ENCODE peak calls at places on chromosome X, in four cellular contexts. H is mesenchymal stem cell, M is mesendoderm, U is IMR-90. W is an unnamed sample.

GRCh38 chrX:77493677-77494553 is 46.7 kb downstream of the FGF16 start:
- DNase-seq in H (peak), M (peak), U (peak), W (peak)

GRCh38 chrX:118115948-118116307 is 682 bp downstream of the KLHL13 start:
- DNase-seq in M (no peak), H (no peak), U (no peak), W (no peak)

GRCh38 chrX:5646818-5647217 is 581.8 kb downstream of the NLGN4X start:
- DNase-seq in U (no peak), M (no peak), H (no peak), W (no peak)

GRCh38 chrX:1475881-1476280 is 23.2 kb upstream of the ASMTL start:
- DNase-seq in U (no peak), M (no peak), H (no peak), W (no peak)

GRCh38 chrX:3271485-3272186 is 74.8 kb downstream of the MXRA5 start:
- DNase-seq in M (no peak), U (peak), H (peak), W (no peak)

GRCh38 chrX:13257223-13258051 is 62.4 kb downstream of the ATXN3L start:
- DNase-seq in H (no peak), U (no peak), M (no peak), W (no peak)

GRCh38 chrX:129726307-129727111 is 12.3 kb upstream of the XPNPEP2 start:
- DNase-seq in M (peak), U (peak), H (peak), W (peak)

GRCh38 chrX:49308604-49309269 is 5.3 kb downstream of the GAGE10 start:
- DNase-seq in H (peak), M (no peak), U (no peak), W (no peak)

GRCh38 chrX:155886409-155886808 is 5.3 kb downstream of the VAMP7 start:
- DNase-seq in M (no peak), U (no peak), H (no peak), W (no peak)

GRCh38 chrX:15373986-15374385 is 10.2 kb downstream of the VEGFD start:
- DNase-seq in U (peak), H (no peak), M (no peak), W (no peak)

GRCh38 chrX:138775501-138775900 is 64.0 kb upstream of the FGF13 start:
- DNase-seq in U (peak), M (peak), H (peak), W (no peak)

GRCh38 chrX:129115104-129115503 is 408.2 kb downstream of the SMARCA1 start:
- DNase-seq in H (peak), U (peak), M (peak), W (peak)

GRCh38 chrX:40099046-40099968 is 1.5 kb upstream of the BCOR start:
- DNase-seq in H (peak), U (no peak), M (peak), W (peak)

GRCh38 chrX:101452051-101452450 is 33.2 kb upstream of the ARMCX4 start:
- DNase-seq in U (no peak), H (no peak), M (no peak), W (peak)

GRCh38 chrX:153477901-153478300 is 7.5 kb upstream of the HAUS7 start:
- DNase-seq in H (no peak), M (no peak), U (no peak), W (no peak)

GRCh38 chrX:85004255-85004654 is 578 bp downstream of the APOOL start:
- DNase-seq in U (peak), H (peak), M (peak), W (peak)

GRCh38 chrX:585115-585808 is 45.3 kb upstream of the SHOX start:
- DNase-seq in U (no peak), H (no peak), M (no peak), W (no peak)

GRCh38 chrX:132631579-132632232 is 142.9 kb upstream of the MBNL3 start:
- DNase-seq in H (peak), U (peak), M (peak), W (no peak)

GRCh38 chrX:79081895-79082512 is 62.5 kb upstream of the GPR174 start:
- DNase-seq in M (peak), U (peak), H (peak), W (no peak)

GRCh38 chrX:10176121-10177003 is 19.6 kb downstream of the CLCN4 start:
- DNase-seq in U (no peak), M (no peak), H (peak), W (no peak)

GRCh38 chrX:129831486-129831885 is 12.2 kb downstream of the ZDHHC9 start:
- DNase-seq in M (no peak), H (no peak), U (no peak), W (no peak)

GRCh38 chrX:66728818-66729271 is 90.0 kb upstream of the EDA2R start:
- DNase-seq in H (peak), U (peak), M (peak), W (peak)

GRCh38 chrX:45850775-45851433 is 650.2 kb upstream of the DIPK2B start:
- DNase-seq in U (peak), M (peak), H (peak), W (no peak)
- H2BK5ac ChIP-seq in U (peak), M (peak), H (no peak), W (peak)

GRCh38 chrX:107562482-107562881 is 65.8 kb upstream of the PRPS1 start:
- DNase-seq in H (peak), U (peak), M (peak), W (peak)
- H2BK5ac ChIP-seq in H (no peak), U (peak), M (no peak), W (no peak)

DNA sequence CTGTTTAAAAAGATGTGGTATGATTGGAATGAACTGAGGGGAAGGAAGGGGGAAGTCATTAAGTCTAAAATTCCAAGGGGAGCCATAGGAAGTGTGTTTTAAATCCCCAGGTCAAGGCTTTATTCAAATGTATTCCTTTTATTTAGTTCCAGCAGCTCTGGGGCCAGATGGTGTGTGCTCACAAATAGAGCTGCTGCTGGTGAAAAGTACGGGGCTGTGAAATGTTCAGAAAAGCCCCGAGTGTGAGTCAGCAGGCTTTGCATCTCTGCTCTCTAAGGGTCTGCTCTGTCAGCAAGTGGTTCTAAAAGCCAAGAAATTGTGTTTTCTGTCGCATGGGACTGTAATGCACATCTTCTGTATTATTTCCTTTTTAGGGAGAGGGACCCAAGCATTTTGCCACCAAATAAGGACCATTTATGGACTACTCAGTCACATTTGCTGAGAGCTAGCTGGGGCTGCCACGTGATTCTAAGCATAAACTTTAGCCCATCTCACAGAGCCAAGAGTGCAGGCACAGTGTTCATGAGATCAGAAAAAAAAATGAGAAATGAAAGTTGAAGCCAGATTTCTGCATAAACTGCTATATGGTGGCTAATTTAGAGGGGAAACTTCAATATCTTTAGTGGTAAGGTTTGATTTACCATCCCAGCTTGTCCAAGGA is 82.9 kb upstream of the NHS start:
- DNase-seq in U (no peak), H (no peak), M (no peak), W (no peak)
- H2BK5ac ChIP-seq in U (no peak), H (no peak), M (no peak), W (no peak)

GRCh38 chrX:47216393-47216925 is 2.0 kb upstream of the CDK16 start:
- DNase-seq in H (no peak), U (no peak), M (no peak), W (no peak)
- H2BK5ac ChIP-seq in H (no peak), U (no peak), M (no peak), W (no peak)

DNA sequence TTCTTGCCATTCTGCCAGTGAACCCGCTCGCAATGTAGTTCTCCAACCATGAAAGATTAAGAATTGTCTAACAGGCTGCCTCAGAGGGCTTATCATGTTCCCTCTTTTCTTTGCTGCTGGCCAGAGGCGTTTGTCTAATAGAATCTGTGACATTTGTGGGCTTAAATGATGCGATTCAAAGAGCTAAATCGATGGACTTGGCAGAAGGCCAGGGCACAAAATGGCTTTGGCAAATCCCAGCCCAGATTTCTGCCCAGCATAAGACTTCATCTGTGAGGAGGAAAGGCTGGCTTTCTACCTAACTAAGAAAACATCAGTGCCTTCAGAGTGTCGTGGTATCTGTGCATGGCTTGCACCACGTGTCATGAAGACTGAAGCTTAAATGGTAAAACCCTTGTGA is 79.9 kb downstream of the TRPC5OS start:
- DNase-seq in H (no peak), M (no peak), U (no peak), W (no peak)
- H2BK5ac ChIP-seq in H (no peak), M (no peak), U (no peak), W (no peak)